ENCODE peak calls at places on chromosomes 12 and 14, in ten cellular contexts. One of them, this sample, is unnamed.

GRCh38 chr12:52867152-52867551 is 18.4 kb upstream of the KRT78 start:
- DNase-seq in adrenal gland: no peak
- DNase-seq in A549: no peak
- DNase-seq in esophagus squamous epithelium: no peak
- DNase-seq in esophagus muscularis mucosa: no peak
- DNase-seq in tibial nerve: no peak
- DNase-seq in endothelial cell of umbilical vein: no peak
- DNase-seq in prostate gland: no peak
- DNase-seq in lower leg skin: no peak
- DNase-seq in testis: no peak
- DNase-seq in this sample: no peak

GRCh38 chr14:49972199-49972671 is 79.4 kb downstream of the ARF6 start:
- DNase-seq in adrenal gland: peak
- DNase-seq in A549: no peak
- DNase-seq in esophagus squamous epithelium: no peak
- DNase-seq in esophagus muscularis mucosa: no peak
- DNase-seq in tibial nerve: peak
- DNase-seq in endothelial cell of umbilical vein: peak
- DNase-seq in prostate gland: peak
- DNase-seq in lower leg skin: peak
- DNase-seq in testis: no peak
- DNase-seq in this sample: no peak

GRCh38 chr12:102634216-102634615 is 153.9 kb upstream of the IGF1 start:
- DNase-seq in adrenal gland: no peak
- DNase-seq in A549: no peak
- DNase-seq in esophagus squamous epithelium: no peak
- DNase-seq in esophagus muscularis mucosa: no peak
- DNase-seq in tibial nerve: peak
- DNase-seq in endothelial cell of umbilical vein: no peak
- DNase-seq in prostate gland: no peak
- DNase-seq in lower leg skin: no peak
- DNase-seq in testis: no peak
- DNase-seq in this sample: no peak

GRCh38 chr14:51302319-51303030 is 62.4 kb downstream of the TMX1 start:
- DNase-seq in adrenal gland: no peak
- DNase-seq in A549: no peak
- DNase-seq in esophagus squamous epithelium: no peak
- DNase-seq in esophagus muscularis mucosa: no peak
- DNase-seq in tibial nerve: no peak
- DNase-seq in endothelial cell of umbilical vein: no peak
- DNase-seq in prostate gland: no peak
- DNase-seq in lower leg skin: no peak
- DNase-seq in testis: no peak
- DNase-seq in this sample: no peak

GRCh38 chr12:8860165-8860961 is 37.9 kb downstream of the A2ML1 start:
- DNase-seq in adrenal gland: peak
- DNase-seq in A549: no peak
- DNase-seq in esophagus squamous epithelium: no peak
- DNase-seq in esophagus muscularis mucosa: no peak
- DNase-seq in tibial nerve: peak
- DNase-seq in endothelial cell of umbilical vein: peak
- DNase-seq in prostate gland: peak
- DNase-seq in lower leg skin: peak
- DNase-seq in testis: peak
- DNase-seq in this sample: no peak

GRCh38 chr12:11622774-11623375 is 26.6 kb upstream of the ETV6 start:
- DNase-seq in adrenal gland: no peak
- DNase-seq in A549: no peak
- DNase-seq in esophagus squamous epithelium: no peak
- DNase-seq in esophagus muscularis mucosa: no peak
- DNase-seq in tibial nerve: no peak
- DNase-seq in endothelial cell of umbilical vein: no peak
- DNase-seq in prostate gland: no peak
- DNase-seq in lower leg skin: no peak
- DNase-seq in testis: no peak
- DNase-seq in this sample: no peak

GRCh38 chr12:40055227-40055579 is 50.7 kb downstream of the SLC2A13 start:
- DNase-seq in adrenal gland: no peak
- DNase-seq in A549: no peak
- DNase-seq in esophagus squamous epithelium: no peak
- DNase-seq in esophagus muscularis mucosa: no peak
- DNase-seq in tibial nerve: no peak
- DNase-seq in endothelial cell of umbilical vein: no peak
- DNase-seq in prostate gland: no peak
- DNase-seq in lower leg skin: no peak
- DNase-seq in testis: no peak
- DNase-seq in this sample: no peak

GRCh38 chr12:92863255-92863654 is 65.8 kb downstream of the EEA1 start:
- DNase-seq in adrenal gland: no peak
- DNase-seq in A549: no peak
- DNase-seq in esophagus squamous epithelium: no peak
- DNase-seq in esophagus muscularis mucosa: no peak
- DNase-seq in tibial nerve: no peak
- DNase-seq in endothelial cell of umbilical vein: no peak
- DNase-seq in prostate gland: no peak
- DNase-seq in lower leg skin: no peak
- DNase-seq in testis: no peak
- DNase-seq in this sample: no peak

GRCh38 chr14:65356327-65356836 is 56.1 kb upstream of the FUT8 start:
- DNase-seq in adrenal gland: no peak
- DNase-seq in A549: peak
- DNase-seq in esophagus squamous epithelium: no peak
- DNase-seq in esophagus muscularis mucosa: no peak
- DNase-seq in tibial nerve: no peak
- DNase-seq in endothelial cell of umbilical vein: peak
- DNase-seq in prostate gland: no peak
- DNase-seq in lower leg skin: no peak
- DNase-seq in testis: no peak
- DNase-seq in this sample: no peak

GRCh38 chr12:55843431-55843830 is 695 bp upstream of the MMP19 start:
- DNase-seq in adrenal gland: no peak
- DNase-seq in A549: no peak
- DNase-seq in esophagus squamous epithelium: no peak
- DNase-seq in esophagus muscularis mucosa: no peak
- DNase-seq in tibial nerve: no peak
- DNase-seq in endothelial cell of umbilical vein: no peak
- DNase-seq in prostate gland: no peak
- DNase-seq in lower leg skin: no peak
- DNase-seq in testis: no peak
- DNase-seq in this sample: no peak

GRCh38 chr12:55845349-55845748 is 2.6 kb upstream of the MMP19 start:
- DNase-seq in adrenal gland: no peak
- DNase-seq in A549: no peak
- DNase-seq in esophagus squamous epithelium: no peak
- DNase-seq in esophagus muscularis mucosa: no peak
- DNase-seq in tibial nerve: no peak
- DNase-seq in endothelial cell of umbilical vein: no peak
- DNase-seq in prostate gland: no peak
- DNase-seq in lower leg skin: no peak
- DNase-seq in testis: no peak
- DNase-seq in this sample: no peak

GRCh38 chr12:55845785-55846496 is 3.2 kb upstream of the MMP19 start:
- DNase-seq in adrenal gland: no peak
- DNase-seq in A549: no peak
- DNase-seq in esophagus squamous epithelium: no peak
- DNase-seq in esophagus muscularis mucosa: no peak
- DNase-seq in tibial nerve: no peak
- DNase-seq in endothelial cell of umbilical vein: no peak
- DNase-seq in prostate gland: no peak
- DNase-seq in lower leg skin: no peak
- DNase-seq in testis: no peak
- DNase-seq in this sample: no peak

GRCh38 chr12:55840581-55841351 is 2.0 kb downstream of the MMP19 start:
- DNase-seq in adrenal gland: no peak
- DNase-seq in A549: no peak
- DNase-seq in esophagus squamous epithelium: no peak
- DNase-seq in esophagus muscularis mucosa: no peak
- DNase-seq in tibial nerve: no peak
- DNase-seq in endothelial cell of umbilical vein: no peak
- DNase-seq in prostate gland: no peak
- DNase-seq in lower leg skin: no peak
- DNase-seq in testis: no peak
- DNase-seq in this sample: no peak

GRCh38 chr12:55842681-55843429 is at the start of gene MMP19:
- DNase-seq in adrenal gland: peak
- DNase-seq in A549: no peak
- DNase-seq in esophagus squamous epithelium: no peak
- DNase-seq in esophagus muscularis mucosa: no peak
- DNase-seq in tibial nerve: peak
- DNase-seq in endothelial cell of umbilical vein: no peak
- DNase-seq in prostate gland: no peak
- DNase-seq in lower leg skin: no peak
- DNase-seq in testis: no peak
- DNase-seq in this sample: no peak
- TF ChIP-seq POLR2A in adrenal gland: no peak
- TF ChIP-seq POLR2A in A549: no peak
- TF ChIP-seq POLR2A in esophagus squamous epithelium: no peak
- TF ChIP-seq POLR2A in esophagus muscularis mucosa: no peak
- TF ChIP-seq POLR2A in tibial nerve: no peak
- TF ChIP-seq POLR2A in endothelial cell of umbilical vein: no peak
- TF ChIP-seq POLR2A in prostate gland: no peak
- TF ChIP-seq POLR2A in lower leg skin: no peak
- TF ChIP-seq POLR2A in testis: no peak
- TF ChIP-seq POLR2A in this sample: peak

DNA sequence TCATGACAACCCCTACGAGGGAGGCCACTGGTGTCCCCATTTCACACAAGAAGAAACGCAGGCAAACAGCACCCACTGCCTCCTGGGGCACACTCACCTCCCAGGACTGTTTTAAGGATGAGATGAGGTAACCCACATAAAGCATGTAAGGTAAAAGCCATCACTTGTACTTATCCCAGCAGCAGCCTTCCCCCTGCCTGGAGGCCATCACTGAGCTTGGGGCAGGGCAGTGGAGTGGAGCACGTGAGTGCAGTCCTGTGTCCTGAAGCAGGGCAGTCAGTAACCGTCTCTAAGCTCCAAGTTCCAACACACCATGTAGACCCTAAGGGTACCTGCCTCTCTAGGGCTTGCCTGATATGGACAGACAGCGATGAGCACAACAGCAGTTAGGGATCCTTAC is 1.7 kb downstream of the POLE start:
- DNase-seq in adrenal gland: no peak
- DNase-seq in A549: no peak
- DNase-seq in esophagus squamous epithelium: no peak
- DNase-seq in esophagus muscularis mucosa: no peak
- DNase-seq in tibial nerve: no peak
- DNase-seq in endothelial cell of umbilical vein: no peak
- DNase-seq in prostate gland: no peak
- DNase-seq in lower leg skin: no peak
- DNase-seq in testis: no peak
- DNase-seq in this sample: no peak
- H3K4me3 ChIP-seq in adrenal gland: no peak
- H3K4me3 ChIP-seq in A549: no peak
- H3K4me3 ChIP-seq in esophagus squamous epithelium: no peak
- H3K4me3 ChIP-seq in esophagus muscularis mucosa: no peak
- H3K4me3 ChIP-seq in tibial nerve: no peak
- H3K4me3 ChIP-seq in endothelial cell of umbilical vein: no peak
- H3K4me3 ChIP-seq in prostate gland: no peak
- H3K4me3 ChIP-seq in lower leg skin: no peak
- H3K4me3 ChIP-seq in testis: no peak
- H3K4me3 ChIP-seq in this sample: no peak

DNA sequence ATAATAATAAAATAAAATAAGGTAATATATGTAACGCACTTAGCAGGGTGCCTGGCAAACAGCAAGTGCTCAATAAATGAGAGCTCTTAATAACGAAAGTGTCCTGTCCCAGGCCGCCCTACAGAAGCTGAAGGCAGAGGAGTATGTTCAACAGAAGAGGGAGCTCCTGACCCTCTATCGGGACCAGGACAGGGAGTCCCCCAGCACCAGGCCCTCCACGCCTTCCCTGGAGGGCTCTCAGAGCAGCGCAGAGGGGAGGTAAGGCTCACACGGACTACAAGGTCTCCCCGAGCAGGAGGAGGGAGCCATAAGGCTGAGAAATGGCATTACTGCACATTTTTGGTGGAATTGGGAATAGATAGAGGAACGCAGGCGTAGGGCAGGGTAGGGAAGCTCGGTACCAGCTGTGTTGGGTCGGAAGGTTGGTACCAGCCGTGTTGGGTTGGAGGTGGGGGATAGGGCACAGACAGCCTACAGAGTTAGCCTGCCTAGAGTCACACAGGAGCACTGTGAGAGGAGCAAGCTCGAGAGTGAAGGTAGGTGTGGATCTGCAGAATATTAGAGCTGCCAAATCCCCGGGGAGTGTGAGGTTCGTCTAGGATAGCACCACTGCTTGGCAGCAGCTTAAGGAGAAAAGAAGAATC is 15.4 kb downstream of the TNFRSF1A start:
- DNase-seq in adrenal gland: peak
- DNase-seq in A549: peak
- DNase-seq in esophagus squamous epithelium: no peak
- DNase-seq in esophagus muscularis mucosa: no peak
- DNase-seq in tibial nerve: no peak
- DNase-seq in endothelial cell of umbilical vein: peak
- DNase-seq in prostate gland: no peak
- DNase-seq in lower leg skin: no peak
- DNase-seq in testis: peak
- DNase-seq in this sample: peak
- TF ChIP-seq POLR2A in adrenal gland: no peak
- TF ChIP-seq POLR2A in A549: no peak
- TF ChIP-seq POLR2A in esophagus squamous epithelium: no peak
- TF ChIP-seq POLR2A in esophagus muscularis mucosa: no peak
- TF ChIP-seq POLR2A in tibial nerve: no peak
- TF ChIP-seq POLR2A in endothelial cell of umbilical vein: no peak
- TF ChIP-seq POLR2A in prostate gland: no peak
- TF ChIP-seq POLR2A in lower leg skin: no peak
- TF ChIP-seq POLR2A in testis: no peak
- TF ChIP-seq POLR2A in this sample: no peak

DNA sequence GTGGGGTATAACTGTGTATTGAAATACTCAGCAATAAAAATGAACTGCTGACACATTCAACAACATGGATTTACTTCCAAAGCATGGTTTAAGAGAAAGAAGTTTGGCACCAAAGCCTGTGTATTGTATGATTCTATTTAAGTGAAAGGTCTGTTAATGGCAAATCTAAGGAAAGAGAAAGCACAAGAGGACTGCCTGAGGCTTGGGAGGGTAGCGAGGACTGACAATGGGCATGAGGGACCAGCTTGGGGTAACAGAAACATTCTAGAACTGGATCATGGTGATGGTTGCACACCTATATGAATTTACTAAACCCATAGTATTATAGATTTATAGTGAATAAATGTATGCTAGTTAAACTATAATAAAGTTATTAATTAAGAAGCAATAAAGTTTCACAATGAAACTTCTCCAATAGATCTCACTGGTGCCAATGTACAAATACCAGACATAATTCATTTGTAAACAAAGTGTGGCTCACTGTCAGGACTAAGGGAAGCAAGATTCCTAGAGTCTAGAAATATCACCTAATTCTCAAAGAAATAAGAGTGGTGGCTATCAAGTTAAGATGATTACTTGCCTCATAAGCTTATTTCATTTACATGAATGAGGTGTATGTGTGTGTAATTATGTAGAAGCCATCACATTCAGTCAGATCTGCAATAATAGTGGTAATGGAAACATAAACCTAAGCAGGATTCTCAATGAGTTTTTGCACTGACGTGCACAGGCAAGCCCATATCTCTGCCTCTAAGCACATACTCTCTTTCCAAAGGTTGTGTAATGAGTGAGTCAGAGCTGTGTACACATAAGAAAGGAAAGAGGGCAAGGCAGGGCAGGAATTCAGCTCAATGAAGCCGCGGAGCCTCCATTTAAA is 353.4 kb downstream of the KCNH5 start:
- DNase-seq in adrenal gland: peak
- DNase-seq in A549: peak
- DNase-seq in esophagus squamous epithelium: no peak
- DNase-seq in esophagus muscularis mucosa: no peak
- DNase-seq in tibial nerve: no peak
- DNase-seq in endothelial cell of umbilical vein: peak
- DNase-seq in prostate gland: peak
- DNase-seq in lower leg skin: no peak
- DNase-seq in testis: no peak
- DNase-seq in this sample: peak
- H3K4me3 ChIP-seq in adrenal gland: no peak
- H3K4me3 ChIP-seq in A549: peak
- H3K4me3 ChIP-seq in esophagus squamous epithelium: no peak
- H3K4me3 ChIP-seq in esophagus muscularis mucosa: no peak
- H3K4me3 ChIP-seq in tibial nerve: no peak
- H3K4me3 ChIP-seq in endothelial cell of umbilical vein: no peak
- H3K4me3 ChIP-seq in prostate gland: no peak
- H3K4me3 ChIP-seq in lower leg skin: no peak
- H3K4me3 ChIP-seq in testis: no peak
- H3K4me3 ChIP-seq in this sample: no peak